ENCODE peak calls at places on chromosomes 12 and 14, in nine cellular contexts. Z is activated gamma-delta T cell treated with anti-CD3 and anti-CD28 coated beads, Interleukin-2, amount 50 U/mL, for 16 hours; G is caudate nucleus; K is GM10248; E is fibroblast of pulmonary artery; V is astrocyte of the hippocampus; C is psoas muscle; B is stimulated activated CD8-positive, alpha-beta memory T cell treated with anti-CD3 and anti-CD28 coated beads, Interleukin-2, amount 100 ng/mL, for 1 hour; Q is renal cortical epithelial cell. T is an unnamed sample.

GRCh38 chr14:29216316-29216715 is 449.7 kb downstream of the FOXG1 start:
- DNase-seq in Z (no peak), G (no peak), K (no peak), E (no peak), V (no peak), C (no peak), B (no peak), Q (peak; percentile 9), T (no peak)

GRCh38 chr12:111409403-111410228 is 3.9 kb downstream of the SH2B3 start:
- DNase-seq in Z (no peak), G (no peak), K (no peak), E (peak; percentile 78), V (peak; percentile 75), C (peak; percentile 87), B (no peak), Q (no peak), T (no peak)

GRCh38 chr12:31745242-31745641 is 16.4 kb upstream of the AMN1 start:
- DNase-seq in Z (no peak), G (no peak), K (no peak), E (no peak), V (no peak), C (no peak), B (no peak), Q (no peak), T (no peak)

GRCh38 chr12:84497819-84498218 is 414.8 kb downstream of the SLC6A15 start:
- DNase-seq in Z (no peak), G (no peak), K (no peak), E (peak; percentile 28), V (no peak), C (no peak), B (no peak), Q (no peak), T (no peak)

GRCh38 chr12:92570056-92570753 is 132.6 kb upstream of the PLEKHG7 start:
- DNase-seq in Z (peak; percentile 14), G (peak; percentile 42), K (peak; percentile 47), E (peak; percentile 91), V (peak; percentile 90), C (no peak), B (no peak), Q (peak; percentile 77), T (peak; percentile 66)

GRCh38 chr12:82688035-82688501 is 1.4 kb downstream of the TMTC2 start:
- DNase-seq in Z (no peak), G (no peak), K (no peak), E (peak; percentile 19), V (peak; percentile 28), C (no peak), B (no peak), Q (peak; percentile 20), T (no peak)

GRCh38 chr14:104326848-104327247 is 188.5 kb downstream of the KIF26A start:
- DNase-seq in Z (no peak), G (no peak), K (no peak), E (no peak), V (no peak), C (no peak), B (no peak), Q (no peak), T (no peak)

GRCh38 chr12:49980501-49981158 is 7.9 kb downstream of the AQP6 start:
- DNase-seq in Z (no peak), G (no peak), K (no peak), E (no peak), V (no peak), C (peak; percentile 21), B (no peak), Q (no peak), T (no peak)

GRCh38 chr12:55816876-55817351 is 610 bp downstream of the SARNP start:
- DNase-seq in Z (no peak), G (no peak), K (no peak), E (peak; percentile 42), V (peak; percentile 60), C (no peak), B (no peak), Q (peak; percentile 36), T (no peak)

GRCh38 chr12:6884539-6884938 is 11.4 kb upstream of the SPSB2 start:
- DNase-seq in Z (no peak), G (no peak), K (no peak), E (no peak), V (no peak), C (no peak), B (no peak), Q (no peak), T (no peak)

GRCh38 chr14:104595911-104596450 is 8.6 kb downstream of the TMEM179 start:
- DNase-seq in Z (no peak), G (no peak), K (no peak), E (no peak), V (no peak), C (peak; percentile 42), B (no peak), Q (no peak), T (no peak)

GRCh38 chr14:91300283-91300841 is 55.9 kb upstream of the GPR68 start:
- DNase-seq in Z (no peak), G (no peak), K (no peak), E (no peak), V (peak; percentile 56), C (no peak), B (no peak), Q (no peak), T (no peak)

GRCh38 chr12:121102307-121102706 is 30.4 kb upstream of the P2RX7 start:
- DNase-seq in Z (no peak), G (no peak), K (no peak), E (no peak), V (no peak), C (no peak), B (no peak), Q (no peak), T (no peak)

GRCh38 chr12:31317471-31318397 is 8.2 kb downstream of the SINHCAF start:
- DNase-seq in Z (no peak), G (no peak), K (no peak), E (peak; percentile 33), V (peak; percentile 42), C (no peak), B (no peak), Q (peak; percentile 43), T (peak; percentile 41)

GRCh38 chr14:70888151-70888499 is 19.1 kb upstream of the PCNX1 start:
- DNase-seq in Z (no peak), G (no peak), K (no peak), E (no peak), V (no peak), C (no peak), B (no peak), Q (no peak), T (no peak)

GRCh38 chr12:72141381-72141780 is 130.8 kb upstream of the TRHDE start:
- DNase-seq in Z (no peak), G (no peak), K (peak; percentile 34), E (peak; percentile 1), V (no peak), C (no peak), B (no peak), Q (peak; percentile 18), T (no peak)

GRCh38 chr12:5736016-5736415 is 209.0 kb downstream of the ANO2 start:
- DNase-seq in Z (no peak), G (no peak), K (no peak), E (no peak), V (no peak), C (no peak), B (no peak), Q (no peak), T (no peak)

GRCh38 chr12:124637586-124637985 is 70.2 kb upstream of the NCOR2 start:
- DNase-seq in Z (no peak), G (no peak), K (no peak), E (no peak), V (no peak), C (no peak), B (no peak), Q (peak; percentile 11), T (no peak)

GRCh38 chr14:62674833-62675232 is 370.4 kb downstream of the KCNH5 start:
- DNase-seq in Z (no peak), G (no peak), K (no peak), E (peak; percentile 13), V (no peak), C (no peak), B (no peak), Q (no peak), T (no peak)

GRCh38 chr14:104103061-104104005 is 17.8 kb downstream of the ASPG start:
- DNase-seq in Z (no peak), G (no peak), K (no peak), E (no peak), V (no peak), C (peak; percentile 49), B (no peak), Q (no peak), T (no peak)

GRCh38 chr12:79883216-79883615 is 51.7 kb downstream of the PPP1R12A start:
- DNase-seq in Z (no peak), G (no peak), K (no peak), E (peak; percentile 32), V (peak; percentile 58), C (no peak), B (no peak), Q (peak; percentile 43), T (no peak)

GRCh38 chr14:64731141-64731581 is 26.9 kb downstream of the PLEKHG3 start:
- DNase-seq in Z (no peak), G (no peak), K (no peak), E (no peak), V (no peak), C (peak; percentile 23), B (no peak), Q (no peak), T (no peak)

GRCh38 chr12:108955225-108955835 is 65.5 kb downstream of the SVOP start:
- DNase-seq in Z (no peak), G (no peak), K (no peak), E (peak; percentile 34), V (peak; percentile 34), C (peak; percentile 53), B (no peak), Q (peak; percentile 97), T (no peak)

GRCh38 chr12:76946451-76946850 is 67.6 kb upstream of the CSRP2 start:
- DNase-seq in Z (no peak), G (no peak), K (no peak), E (no peak), V (peak; percentile 20), C (no peak), B (no peak), Q (peak; percentile 32), T (no peak)

GRCh38 chr12:130427381-130427887 is 89.7 kb downstream of the PIWIL1 start:
- DNase-seq in Z (no peak), G (no peak), K (no peak), E (no peak), V (no peak), C (no peak), B (no peak), Q (no peak), T (no peak)

GRCh38 chr12:128743911-128744310 is 79.8 kb downstream of the SLC15A4 start:
- DNase-seq in Z (no peak), G (no peak), K (no peak), E (no peak), V (no peak), C (no peak), B (no peak), Q (no peak), T (no peak)

GRCh38 chr14:80491131-80491530 is 279.8 kb upstream of the DIO2 start:
- DNase-seq in Z (no peak), G (peak; percentile 2), K (no peak), E (peak; percentile 41), V (peak; percentile 31), C (peak; percentile 78), B (no peak), Q (no peak), T (no peak)

GRCh38 chr12:94676011-94676709 is 25.8 kb upstream of the TMCC3 start:
- DNase-seq in Z (peak; percentile 4), G (no peak), K (peak; percentile 68), E (peak; percentile 42), V (no peak), C (no peak), B (no peak), Q (no peak), T (no peak)

GRCh38 chr14:59687663-59688062 is 111.1 kb upstream of the CCDC175 start:
- DNase-seq in Z (no peak), G (no peak), K (no peak), E (no peak), V (no peak), C (no peak), B (no peak), Q (no peak), T (no peak)

GRCh38 chr12:5480218-5480952 is 48.5 kb downstream of the NTF3 start:
- DNase-seq in Z (no peak), G (no peak), K (no peak), E (no peak), V (no peak), C (no peak), B (no peak), Q (no peak), T (no peak)

GRCh38 chr14:73695997-73696396 is 18.2 kb downstream of the PNMA1 start:
- DNase-seq in Z (no peak), G (no peak), K (no peak), E (no peak), V (no peak), C (no peak), B (no peak), Q (no peak), T (no peak)

T was measured in LNCaP clone FGC.